ENCODE peak calls at places on chromosome 13, in nine cellular contexts. R is AG09319, K is heart right ventricle, T is mucosa of descending colon, Y is AG04449, S is astrocyte of the spinal cord, Z is stomach, U is fibroblast of lung, M is activated B cell treated with CpG ODN at 0.5 μM for 24 hours. P is an unnamed sample.

GRCh38 chr13:51797664-51798488 is 6.1 kb downstream of the DHRS12 start:
- DNase-seq in R (no peak), K (no peak), T (peak; percentile 73), Y (no peak), S (peak; percentile 69), Z (peak; percentile 74), U (peak; percentile 58), M (no peak), P (peak; percentile 35)

GRCh38 chr13:95652821-95653220 is 8.3 kb upstream of the DZIP1 start:
- DNase-seq in R (no peak), K (no peak), T (no peak), Y (no peak), S (no peak), Z (no peak), U (no peak), M (no peak), P (no peak)

GRCh38 chr13:29539866-29540265 is 55.6 kb downstream of the SLC7A1 start:
- DNase-seq in R (no peak), K (no peak), T (no peak), Y (no peak), S (no peak), Z (no peak), U (no peak), M (no peak), P (no peak)

GRCh38 chr13:38803566-38803965 is 116.7 kb downstream of the FREM2 start:
- DNase-seq in R (no peak), K (no peak), T (no peak), Y (no peak), S (no peak), Z (no peak), U (no peak), M (no peak), P (no peak)

GRCh38 chr13:27792393-27793218 is at the start of gene GSX1:
- DNase-seq in R (no peak), K (peak; percentile 51), T (peak; percentile 79), Y (no peak), S (peak; percentile 80), Z (peak; percentile 72), U (peak; percentile 74), M (peak; percentile 33), P (peak; percentile 85)

GRCh38 chr13:77207943-77208342 is 119.0 kb downstream of the MYCBP2 start:
- DNase-seq in R (peak; percentile 61), K (no peak), T (no peak), Y (peak; percentile 37), S (peak; percentile 95), Z (no peak), U (peak; percentile 79), M (no peak), P (no peak)

GRCh38 chr13:70339738-70340137 is 231.5 kb upstream of the KLHL1 start:
- DNase-seq in R (no peak), K (no peak), T (peak; percentile 35), Y (no peak), S (peak; percentile 8), Z (peak; percentile 28), U (no peak), M (no peak), P (no peak)

GRCh38 chr13:32381539-32381938 is 46.4 kb downstream of the N4BP2L1 start:
- DNase-seq in R (peak; percentile 3), K (peak; percentile 30), T (peak; percentile 53), Y (no peak), S (peak; percentile 23), Z (no peak), U (peak; percentile 61), M (no peak), P (no peak)

GRCh38 chr13:114067381-114067885 is 65.0 kb downstream of the RASA3 start:
- DNase-seq in R (peak; percentile 37), K (no peak), T (no peak), Y (no peak), S (peak; percentile 60), Z (no peak), U (peak; percentile 55), M (no peak), P (no peak)

GRCh38 chr13:20174656-20175405 is 14.0 kb upstream of the GJA3 start:
- DNase-seq in R (peak; percentile 58), K (peak; percentile 52), T (peak; percentile 72), Y (peak; percentile 38), S (peak; percentile 89), Z (peak; percentile 89), U (peak; percentile 99), M (peak; percentile 39), P (no peak)

GRCh38 chr13:30607908-30608307 is 9.8 kb upstream of the USPL1 start:
- DNase-seq in R (no peak), K (no peak), T (peak; percentile 58), Y (no peak), S (no peak), Z (peak; percentile 34), U (no peak), M (peak; percentile 27), P (no peak)

GRCh38 chr13:76048675-76049396 is 412.7 kb downstream of the LMO7 start:
- DNase-seq in R (no peak), K (no peak), T (no peak), Y (no peak), S (no peak), Z (no peak), U (peak; percentile 13), M (no peak), P (no peak)

GRCh38 chr13:113859311-113860050 is 4.4 kb downstream of the GAS6 start:
- DNase-seq in R (no peak), K (peak; percentile 1), T (no peak), Y (no peak), S (no peak), Z (no peak), U (no peak), M (no peak), P (no peak)

GRCh38 chr13:33441015-33441414 is 155.5 kb upstream of the STARD13 start:
- DNase-seq in R (no peak), K (no peak), T (peak; percentile 57), Y (no peak), S (peak; percentile 31), Z (peak; percentile 43), U (peak; percentile 34), M (no peak), P (no peak)

GRCh38 chr13:94272038-94272437 is 207.4 kb downstream of the DCT start:
- DNase-seq in R (no peak), K (no peak), T (no peak), Y (no peak), S (peak; percentile 19), Z (no peak), U (peak; percentile 38), M (no peak), P (no peak)

GRCh38 chr13:67369895-67370660 is 139.9 kb upstream of the PCDH9 start:
- DNase-seq in R (no peak), K (no peak), T (no peak), Y (peak; percentile 3), S (peak; percentile 97), Z (no peak), U (peak; percentile 97), M (no peak), P (no peak)

GRCh38 chr13:113803409-113804016 is 44.5 kb downstream of the TMEM255B start:
- DNase-seq in R (no peak), K (no peak), T (no peak), Y (no peak), S (no peak), Z (no peak), U (no peak), M (no peak), P (no peak)

GRCh38 chr13:99356216-99357089 is 49.3 kb upstream of the GPR183 start:
- DNase-seq in R (peak; percentile 54), K (peak; percentile 34), T (peak; percentile 55), Y (no peak), S (peak; percentile 92), Z (no peak), U (peak; percentile 87), M (peak; percentile 40), P (no peak)

GRCh38 chr13:92640936-92641335 is 585.7 kb upstream of the GPC6 start:
- DNase-seq in R (no peak), K (no peak), T (no peak), Y (no peak), S (no peak), Z (no peak), U (no peak), M (no peak), P (no peak)

DNA sequence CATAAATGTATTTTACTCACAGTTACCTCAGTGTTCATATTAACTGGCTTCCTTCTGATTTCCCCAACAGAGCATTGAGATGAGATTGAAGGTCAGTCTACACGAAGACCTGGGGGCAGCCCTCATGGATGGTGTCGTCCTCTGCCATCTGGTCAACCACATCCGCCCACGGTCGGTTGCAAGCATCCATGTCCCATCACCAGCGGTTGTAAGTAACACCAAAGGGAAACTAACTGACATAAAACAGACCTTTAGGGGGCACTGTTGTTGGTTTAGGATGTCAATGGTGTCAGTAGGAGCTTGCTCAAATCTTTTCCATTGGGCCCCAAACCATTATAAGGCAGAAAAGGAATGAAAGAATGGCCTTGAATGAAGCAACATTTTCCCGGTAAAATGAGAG is 68.2 kb downstream of the ESD start:
- DNase-seq in R (no peak), K (no peak), T (no peak), Y (no peak), S (no peak), Z (no peak), U (peak; percentile 5), M (no peak), P (no peak)
- TF ChIP-seq CTCF in R (no peak), K (no peak), T (no peak), Y (no peak), S (peak; percentile 23), Z (no peak), U (no peak), M (no peak), P (no peak)

DNA sequence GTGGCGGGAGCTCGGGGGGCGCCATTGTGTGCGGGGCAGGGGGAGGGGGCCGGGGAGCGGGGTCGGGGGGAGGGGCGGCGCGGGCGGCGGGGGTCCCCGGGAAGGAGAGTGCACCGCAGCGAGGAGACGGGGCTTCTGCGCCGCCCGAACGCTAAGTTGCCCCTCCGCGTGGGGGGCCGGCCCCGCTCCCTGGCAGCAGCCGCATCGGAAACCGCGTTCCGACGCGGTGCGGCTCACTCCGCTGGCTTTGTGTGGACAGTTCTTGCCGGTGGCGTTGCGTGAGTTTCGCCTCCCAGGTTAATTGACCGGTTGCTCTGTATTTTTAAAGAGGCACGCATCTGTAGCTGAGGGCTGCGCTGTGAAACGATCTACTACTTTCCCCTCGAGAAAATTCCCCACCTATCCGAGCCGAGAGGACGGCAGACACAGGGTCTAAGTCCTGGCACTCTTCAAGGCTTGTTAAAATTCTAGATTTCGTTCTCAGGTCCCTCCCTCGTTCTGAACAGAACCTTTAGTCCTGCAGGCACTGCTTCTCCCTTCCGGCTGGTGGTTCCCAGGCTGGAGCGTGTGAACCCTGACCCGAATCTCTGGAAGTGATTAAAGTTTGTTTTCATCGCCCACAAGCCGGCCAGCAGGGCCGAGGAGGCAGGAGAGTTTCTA is 861 bp downstream of the ARHGEF7 start:
- DNase-seq in R (peak; percentile 83), K (peak; percentile 78), T (peak; percentile 50), Y (peak; percentile 19), S (peak; percentile 71), Z (no peak), U (peak; percentile 86), M (no peak), P (no peak)
- TF ChIP-seq CTCF in R (no peak), K (no peak), T (no peak), Y (no peak), S (no peak), Z (no peak), U (no peak), M (no peak), P (no peak)

GRCh38 chr13:46603165-46603603 is 50.2 kb downstream of the LRCH1 start:
- DNase-seq in R (no peak), K (no peak), T (no peak), Y (no peak), S (no peak), Z (no peak), U (no peak), M (no peak), P (no peak)
- TF ChIP-seq CTCF in R (peak; percentile 14), K (peak; percentile 37), T (no peak), Y (no peak), S (peak; percentile 41), Z (no peak), U (peak; percentile 11), M (no peak), P (peak; percentile 21)

GRCh38 chr13:24528816-24529398 is 16.3 kb upstream of the PARP4 start:
- DNase-seq in R (no peak), K (no peak), T (no peak), Y (no peak), S (no peak), Z (no peak), U (no peak), M (no peak), P (no peak)
- TF ChIP-seq CTCF in R (no peak), K (no peak), T (no peak), Y (no peak), S (no peak), Z (no peak), U (no peak), M (no peak), P (no peak)